ENCODE peak calls at places on chromosomes 4 and X, in seven cellular contexts. O is Peyer's patch; Y is CD8-positive, alpha-beta memory T cell; N is neural progenitor cell; D is upper lobe of left lung; U is WERI-Rb-1; G is cardiac muscle cell. X is an unnamed sample.

GRCh38 chr4:168881754-168882153 is 128.3 kb downstream of the CBR4 start:
- DNase-seq in G (no peak), Y (no peak), N (no peak), U (no peak), D (no peak), O (no peak), X (no peak)

GRCh38 chrX:153400146-153401132 is 711 bp downstream of the PNMA6E start:
- DNase-seq in U (peak; percentile 82), D (peak; percentile 88), G (peak; percentile 52), Y (peak; percentile 43), O (peak; percentile 66), N (peak; percentile 67), X (peak; percentile 24)

GRCh38 chr4:86549163-86549788 is 44.8 kb upstream of the PTPN13 start:
- DNase-seq in O (no peak), Y (no peak), N (no peak), U (no peak), G (no peak), D (no peak), X (no peak)

GRCh38 chr4:168421671-168422070 is 58.6 kb downstream of the DDX60L start:
- DNase-seq in O (peak; percentile 57), D (no peak), U (no peak), Y (no peak), N (no peak), G (no peak), X (no peak)

GRCh38 chrX:54413753-54414152 is 26.5 kb upstream of the TSR2 start:
- DNase-seq in U (no peak), Y (no peak), O (no peak), G (no peak), D (no peak), N (no peak), X (no peak)

GRCh38 chr4:151940926-151941617 is 180.3 kb upstream of the GATB start:
- DNase-seq in O (no peak), Y (no peak), G (no peak), U (no peak), N (no peak), D (no peak), X (no peak)

GRCh38 chr4:72744103-72744725 is 175.2 kb upstream of the ADAMTS3 start:
- DNase-seq in Y (no peak), O (no peak), G (no peak), D (no peak), N (no peak), U (no peak), X (no peak)

GRCh38 chr4:139330283-139330682 is 28.0 kb upstream of the NDUFC1 start:
- DNase-seq in U (no peak), D (no peak), O (no peak), Y (no peak), G (no peak), N (no peak), X (no peak)

GRCh38 chr4:137677851-137678250 is 145.6 kb upstream of the PCDH18 start:
- DNase-seq in Y (no peak), G (no peak), N (no peak), D (no peak), U (no peak), O (no peak), X (no peak)

GRCh38 chr4:633976-634598 is 8.7 kb downstream of the PDE6B start:
- DNase-seq in D (peak; percentile 69), U (no peak), G (no peak), Y (no peak), N (no peak), O (no peak), X (no peak)

GRCh38 chrX:37846934-37847732 is at the start of gene DYNLT3:
- DNase-seq in N (peak; percentile 88), D (peak; percentile 95), U (peak; percentile 85), Y (peak; percentile 69), G (peak; percentile 76), O (peak; percentile 93), X (peak; percentile 75)

GRCh38 chr4:24103434-24104168 is 213.8 kb upstream of the PPARGC1A start:
- DNase-seq in Y (no peak), G (peak; percentile 28), U (no peak), N (no peak), D (no peak), O (no peak), X (no peak)

GRCh38 chr4:45036677-45037076 is 310.3 kb upstream of the GNPDA2 start:
- DNase-seq in U (peak; percentile 33), G (no peak), O (no peak), D (no peak), Y (no peak), N (peak; percentile 44), X (no peak)

GRCh38 chr4:109009909-109010308 is 247.1 kb upstream of the ETNPPL start:
- DNase-seq in U (peak; percentile 43), D (no peak), G (no peak), Y (no peak), O (no peak), N (no peak), X (no peak)

GRCh38 chr4:11791808-11792207 is 363.1 kb upstream of the HS3ST1 start:
- DNase-seq in D (no peak), Y (no peak), G (no peak), U (no peak), O (no peak), N (no peak), X (no peak)

GRCh38 chrX:15755091-15755490 is 17.0 kb downstream of the CA5B start:
- DNase-seq in D (no peak), U (no peak), Y (no peak), N (no peak), G (peak; percentile 17), O (no peak), X (no peak)

GRCh38 chrX:15751160-15751819 is 13.2 kb downstream of the CA5B start:
- DNase-seq in Y (no peak), G (no peak), N (no peak), D (no peak), U (no peak), O (no peak), X (peak; percentile 84)

GRCh38 chrX:15749642-15750610 is 11.9 kb downstream of the CA5B start:
- DNase-seq in U (no peak), O (peak; percentile 71), N (no peak), Y (no peak), G (no peak), D (no peak), X (peak; percentile 41)

GRCh38 chrX:15747626-15748173 is 9.6 kb downstream of the CA5B start:
- DNase-seq in G (no peak), U (no peak), N (peak; percentile 68), O (no peak), D (no peak), Y (no peak), X (no peak)

GRCh38 chrX:15750611-15751159 is 12.6 kb downstream of the CA5B start:
- DNase-seq in G (no peak), O (no peak), D (no peak), N (no peak), Y (no peak), U (no peak), X (peak; percentile 41)
- H3K27ac ChIP-seq in G (no peak overlapping the region), O (peak overlapping the region; percentile 64), D (peak overlapping the region; percentile 79), N (no peak overlapping the region), Y (peak overlapping the region; percentile 99), U (no peak overlapping the region), X (peak overlapping the region; percentile 89)

DNA sequence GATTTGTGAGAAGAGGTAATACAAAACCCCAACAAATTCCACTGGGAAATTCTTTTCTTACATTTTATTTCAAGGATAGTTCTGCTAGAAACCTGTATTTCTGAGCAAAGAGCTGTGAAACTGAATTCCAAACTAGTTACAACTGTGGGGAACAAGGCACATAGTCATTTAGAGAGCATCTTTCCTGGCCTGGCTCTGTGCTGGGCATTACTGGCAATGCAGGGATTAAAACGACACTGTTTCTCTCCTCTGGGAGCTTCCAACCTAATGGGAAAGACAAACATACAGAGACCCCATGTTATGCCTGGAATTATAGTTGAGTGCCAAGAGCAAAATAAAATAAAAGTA is 36.5 kb downstream of the SUPT20HL1 start:
- DNase-seq in U (no peak), D (no peak), Y (no peak), O (no peak), N (no peak), G (no peak), X (no peak)
- H3K27ac ChIP-seq in U (no peak overlapping the region), D (no peak overlapping the region), Y (no peak overlapping the region), O (no peak overlapping the region), N (no peak overlapping the region), G (no peak overlapping the region), X (no peak overlapping the region)

DNA sequence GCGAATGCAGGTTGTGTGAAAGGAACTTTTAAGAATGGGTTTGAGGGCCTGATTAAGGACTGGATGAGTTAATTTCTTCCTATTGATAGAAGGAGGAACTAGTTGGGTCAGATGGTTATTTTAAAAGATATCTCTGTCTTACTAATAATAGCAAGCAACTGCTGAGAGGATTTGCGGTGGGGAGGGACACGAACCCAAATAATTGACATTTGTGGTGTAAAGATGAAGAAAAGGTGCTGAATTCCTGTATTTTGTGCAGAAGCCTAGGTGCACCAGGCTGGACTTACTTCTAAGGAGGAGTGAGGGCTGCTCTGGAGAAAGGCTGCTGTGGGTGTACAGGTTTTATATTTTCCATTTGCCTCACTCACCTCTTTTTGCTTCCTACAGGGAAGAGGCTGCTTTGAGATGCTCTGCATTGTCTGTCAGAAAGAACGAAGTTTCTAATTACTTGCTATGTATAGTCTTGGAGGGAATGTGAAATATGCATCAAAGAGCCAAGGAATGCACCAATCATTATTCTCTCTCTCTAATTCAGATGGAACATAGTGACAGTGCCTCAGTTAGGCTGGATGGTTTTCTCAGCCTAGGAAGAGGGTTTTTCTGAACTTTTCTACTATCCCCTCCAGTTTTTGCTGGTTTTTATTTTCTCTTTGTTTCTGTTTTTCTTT is 106.9 kb upstream of the SLC4A4 start:
- DNase-seq in U (no peak), N (peak; percentile 11), D (no peak), O (no peak), Y (no peak), G (no peak), X (no peak)
- H3K27ac ChIP-seq in U (no peak overlapping the region), N (no peak overlapping the region), D (peak overlapping the region; percentile 57), O (no peak overlapping the region), Y (no peak overlapping the region), G (no peak overlapping the region), X (no peak overlapping the region)

GRCh38 chr4:42729505-42730237 is 72.8 kb upstream of the ATP8A1 start:
- DNase-seq in O (no peak), G (no peak), N (no peak), D (no peak), U (no peak), Y (no peak), X (no peak)
- H3K27ac ChIP-seq in O (no peak overlapping the region), G (no peak overlapping the region), N (no peak overlapping the region), D (no peak overlapping the region), U (no peak overlapping the region), Y (no peak overlapping the region), X (no peak overlapping the region)